ENCODE peak calls at places on chromosomes 11 and 22, in seven cellular contexts. O is Karpas-422, U is GM23248, K is OCI-LY7, D is GM23338, H is PC-9, S is HCT116. V is an unnamed sample.

GRCh38 chr22:47943729-47944700 is 1181.6 kb downstream of the TBC1D22A start:
- DNase-seq in U (no peak), O (no peak), K (peak; percentile 59), H (no peak), D (no peak), S (no peak), V (no peak)

GRCh38 chr11:41879186-41879738 is 419.8 kb upstream of the LRRC4C start:
- DNase-seq in D (no peak), O (no peak), U (peak; percentile 6), H (no peak), K (no peak), S (no peak), V (no peak)

GRCh38 chr11:68454767-68455166 is 5.8 kb upstream of the PPP6R3 start:
- DNase-seq in U (no peak), S (no peak), H (no peak), O (no peak), K (no peak), D (peak; percentile 68), V (peak; percentile 7)

GRCh38 chr11:77276271-77276670 is 25.2 kb downstream of the GDPD4 start:
- DNase-seq in D (no peak), O (no peak), K (no peak), U (no peak), H (no peak), S (no peak), V (no peak)

GRCh38 chr11:131668867-131669780 is 298.7 kb downstream of the NTM start:
- DNase-seq in U (peak; percentile 75), D (peak; percentile 92), K (peak; percentile 56), S (peak; percentile 6), O (peak; percentile 72), H (no peak), V (peak; percentile 73)

GRCh38 chr11:22539851-22540376 is 85.7 kb downstream of the FANCF start:
- DNase-seq in U (peak; percentile 71), O (peak; percentile 51), K (peak; percentile 1), D (peak; percentile 56), S (no peak), H (no peak), V (peak; percentile 59)

GRCh38 chr11:106398396-106399074 is 321.1 kb downstream of the AASDHPPT start:
- DNase-seq in H (no peak), K (no peak), O (no peak), D (no peak), S (no peak), U (peak; percentile 70), V (peak; percentile 14)

GRCh38 chr11:17558025-17558780 is 11.1 kb downstream of the OTOG start:
- DNase-seq in H (no peak), U (no peak), O (no peak), D (no peak), S (no peak), K (no peak), V (no peak)

GRCh38 chr22:42752230-42752746 is 31.6 kb upstream of the A4GALT start:
- DNase-seq in O (no peak), D (no peak), S (no peak), K (no peak), U (no peak), H (no peak), V (no peak)

GRCh38 chr11:113664069-113664980 is 41.8 kb downstream of the TMPRSS5 start:
- DNase-seq in D (no peak), K (no peak), S (peak; percentile 7), U (peak; percentile 67), H (peak; percentile 64), O (no peak), V (peak; percentile 49)

GRCh38 chr11:235180-235997 is 753 bp downstream of the SIRT3 start:
- DNase-seq in H (no peak), O (peak; percentile 74), D (no peak), K (no peak), S (no peak), U (no peak), V (no peak)

GRCh38 chr11:119547511-119547910 is 124.5 kb upstream of the THY1 start:
- DNase-seq in D (no peak), K (no peak), O (no peak), U (no peak), H (no peak), S (no peak), V (no peak)

GRCh38 chr11:117535201-117535869 is 207.7 kb downstream of the CEP164 start:
- DNase-seq in K (no peak), O (no peak), D (no peak), S (no peak), U (no peak), H (no peak), V (no peak)

GRCh38 chr22:37077802-37078448 is 26.4 kb downstream of the KCTD17 start:
- DNase-seq in O (peak; percentile 82), H (no peak), S (peak; percentile 26), K (peak; percentile 68), U (peak; percentile 54), D (peak; percentile 79), V (peak; percentile 78)

GRCh38 chr11:30392221-30392784 is 69.4 kb downstream of the ARL14EP start:
- DNase-seq in D (no peak), K (no peak), U (no peak), S (no peak), H (no peak), O (no peak), V (peak; percentile 32)

GRCh38 chr11:61847914-61848581 is 19.9 kb downstream of the FADS2 start:
- DNase-seq in K (no peak), O (no peak), U (no peak), S (no peak), D (no peak), H (no peak), V (no peak)

GRCh38 chr11:124674168-124674517 is 439 bp downstream of the SPA17 start:
- DNase-seq in O (no peak), H (no peak), K (no peak), U (no peak), D (peak; percentile 20), S (no peak), V (peak; percentile 7)

GRCh38 chr11:6248248-6248647 is 9.4 kb downstream of the CNGA4 start:
- DNase-seq in K (no peak), H (no peak), D (no peak), O (no peak), S (no peak), U (peak; percentile 58), V (peak; percentile 35)

GRCh38 chr22:38843201-38843715 is 570 bp downstream of the NPTXR start:
- DNase-seq in D (peak; percentile 73), S (no peak), U (peak; percentile 86), O (no peak), K (no peak), H (peak; percentile 64), V (peak; percentile 92)

GRCh38 chr11:75867778-75868374 is 52.9 kb downstream of the UVRAG start:
- DNase-seq in D (peak; percentile 77), H (peak; percentile 52), U (peak; percentile 71), O (peak; percentile 88), K (peak; percentile 76), S (peak; percentile 31), V (peak; percentile 71)

GRCh38 chr11:128511712-128512111 is 75.6 kb downstream of the ETS1 start:
- DNase-seq in D (no peak), U (no peak), O (peak; percentile 37), H (no peak), K (no peak), S (no peak), V (no peak)

GRCh38 chr11:128515086-128515485 is 72.3 kb downstream of the ETS1 start:
- DNase-seq in K (no peak), O (no peak), U (no peak), H (no peak), D (no peak), S (no peak), V (no peak)

GRCh38 chr11:128513915-128514681 is 73.3 kb downstream of the ETS1 start:
- DNase-seq in U (peak; percentile 9), S (no peak), O (peak; percentile 36), H (no peak), K (no peak), D (no peak), V (no peak)

GRCh38 chr11:128509990-128510389 is 77.4 kb downstream of the ETS1 start:
- DNase-seq in D (no peak), H (no peak), O (no peak), S (no peak), K (no peak), U (peak; percentile 68), V (no peak)

GRCh38 chr11:128512478-128513127 is 74.8 kb downstream of the ETS1 start:
- DNase-seq in U (no peak), H (no peak), K (no peak), D (no peak), O (no peak), S (no peak), V (no peak)
- H3K79me2 ChIP-seq in U (peaks cover 100% of the 10 kb centered on the region), H (peaks cover 74% of the 10 kb centered on the region), K (peaks cover 100% of the 10 kb centered on the region), D (peaks cover 86% of the 10 kb centered on the region), O (peaks cover 100% of the 10 kb centered on the region), S (no peaks in the 10 kb centered on the region), V (peaks cover 88% of the 10 kb centered on the region)

GRCh38 chr11:126058090-126058489 is 4.6 kb downstream of the CDON start:
- DNase-seq in K (no peak), H (no peak), O (no peak), S (no peak), D (no peak), U (no peak), V (no peak)

GRCh38 chr11:126061707-126062678 is 673 bp downstream of the CDON start:
- DNase-seq in D (peak; percentile 87), U (peak; percentile 76), H (peak; percentile 56), O (no peak), S (peak; percentile 23), K (peak; percentile 13), V (peak; percentile 52)

GRCh38 chr11:126062679-126063509 is at the start of gene CDON:
- DNase-seq in K (peak; percentile 94), D (peak; percentile 97), O (peak; percentile 91), U (peak; percentile 98), H (peak; percentile 80), S (peak; percentile 87), V (peak; percentile 98)

GRCh38 chr11:126059238-126059761 is 3.4 kb downstream of the CDON start:
- DNase-seq in S (no peak), O (no peak), U (no peak), K (no peak), D (peak; percentile 49), H (no peak), V (no peak)

DNA sequence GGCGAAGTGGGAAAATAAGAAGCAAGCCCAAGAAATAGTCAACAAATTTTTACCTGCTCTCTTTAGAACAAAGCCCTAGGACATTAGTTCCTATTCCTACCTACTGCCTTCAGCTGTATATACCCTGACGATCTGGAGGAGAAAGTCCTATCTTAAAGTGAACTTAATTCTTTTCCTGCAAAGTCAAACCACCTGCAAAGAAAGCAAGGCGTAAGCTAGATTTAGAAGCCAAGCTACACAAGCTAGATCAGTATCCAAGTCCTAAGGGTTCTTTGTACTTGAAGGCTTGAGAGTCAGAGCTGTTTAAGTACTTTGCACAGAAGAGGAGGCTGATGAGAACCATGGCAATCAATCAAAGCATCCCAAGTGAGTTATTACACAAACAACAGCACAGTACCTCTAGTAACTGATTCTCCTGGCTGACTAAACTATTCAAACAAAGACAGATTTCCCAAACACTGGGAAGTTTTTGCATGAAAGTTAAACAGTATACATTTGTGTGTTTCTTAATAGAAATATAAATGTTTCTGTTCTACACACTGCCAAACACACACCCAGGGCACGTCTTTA is 1.9 kb downstream of the CDON start:
- DNase-seq in O (no peak), D (no peak), K (no peak), H (no peak), U (no peak), S (no peak), V (peak; percentile 28)
- H3K9me2 ChIP-seq in O (no peaks in the 10 kb centered on the region), D (peaks cover 6% of the 10 kb centered on the region), K (no peaks in the 10 kb centered on the region), H (no peaks in the 10 kb centered on the region), U (no peaks in the 10 kb centered on the region), S (no peaks in the 10 kb centered on the region), V (no peaks in the 10 kb centered on the region)

GRCh38 chr11:128470081-128470480 is 117.3 kb downstream of the ETS1 start:
- DNase-seq in S (no peak), D (no peak), H (no peak), U (no peak), K (peak; percentile 44), O (peak; percentile 75), V (no peak)
- H3K79me2 ChIP-seq in S (no peaks in the 10 kb centered on the region), D (no peaks in the 10 kb centered on the region), H (no peaks in the 10 kb centered on the region), U (peaks cover 98% of the 10 kb centered on the region), K (peaks cover 83% of the 10 kb centered on the region), O (peaks cover 49% of the 10 kb centered on the region), V (peaks cover 15% of the 10 kb centered on the region)

GRCh38 chr11:34052608-34053160 is 1.2 kb downstream of the CAPRIN1 start:
- DNase-seq in H (no peak), S (no peak), U (peak; percentile 54), O (peak; percentile 64), K (peak; percentile 49), D (peak; percentile 19), V (peak; percentile 48)
- H3K9me2 ChIP-seq in H (no peaks in the 10 kb centered on the region), S (no peaks in the 10 kb centered on the region), U (no peaks in the 10 kb centered on the region), O (no peaks in the 10 kb centered on the region), K (no peaks in the 10 kb centered on the region), D (no peaks in the 10 kb centered on the region), V (no peaks in the 10 kb centered on the region)